ENCODE peak calls at places on chromosome 3, in seven cellular contexts. Z is HCT116, O is HL-60, M is breast epithelium, H is stomach, Q is transverse colon, B is Panc1. L is an unnamed sample.

GRCh38 chr3:50616003-50616769 is 765 bp upstream of the MAPKAPK3 start:
- DNase-seq in O (peak; percentile 82), Z (peak; percentile 82), Q (peak; percentile 92), B (peak; percentile 84), H (peak; percentile 90), M (peak; percentile 84), L (peak; percentile 74)

GRCh38 chr3:129890125-129890524 is 3.4 kb downstream of the TMCC1 start:
- DNase-seq in B (no peak), Q (no peak), H (no peak), Z (no peak), M (no peak), O (peak; percentile 17), L (no peak)

GRCh38 chr3:197038604-197039003 is 9.0 kb upstream of the MELTF start:
- DNase-seq in M (no peak), Z (no peak), H (no peak), B (no peak), Q (no peak), O (no peak), L (no peak)

GRCh38 chr3:43345246-43345645 is 58.9 kb downstream of the SNRK start:
- DNase-seq in Z (no peak), M (no peak), O (no peak), H (no peak), Q (no peak), B (no peak), L (no peak)

GRCh38 chr3:195070321-195070720 is 200.6 kb downstream of the XXYLT1 start:
- DNase-seq in M (no peak), B (no peak), Q (peak; percentile 7), Z (no peak), O (no peak), H (no peak), L (no peak)

GRCh38 chr3:150094150-150094932 is 123.6 kb upstream of the PFN2 start:
- DNase-seq in H (no peak), Z (peak; percentile 18), Q (no peak), B (no peak), O (no peak), M (no peak), L (no peak)

GRCh38 chr3:186831795-186832194 is 10.7 kb upstream of the ADIPOQ start:
- DNase-seq in H (no peak), Q (no peak), M (no peak), B (no peak), O (no peak), Z (no peak), L (no peak)

GRCh38 chr3:194556086-194557056 is 69.6 kb upstream of the ATP13A3 start:
- DNase-seq in Q (peak; percentile 17), H (no peak), O (peak; percentile 38), B (no peak), M (no peak), Z (no peak), L (no peak)

GRCh38 chr3:30286007-30286669 is 320.3 kb upstream of the TGFBR2 start:
- DNase-seq in O (no peak), H (peak; percentile 77), Q (peak; percentile 51), Z (peak; percentile 68), M (no peak), B (peak; percentile 69), L (no peak)

GRCh38 chr3:139123377-139124095 is 78.8 kb upstream of the PRR23C start:
- DNase-seq in Z (no peak), O (no peak), Q (no peak), M (no peak), H (no peak), B (no peak), L (no peak)

GRCh38 chr3:112579697-112580096 is 17.9 kb downstream of the SLC35A5 start:
- DNase-seq in Q (no peak), M (no peak), Z (no peak), H (no peak), O (no peak), B (no peak), L (no peak)

GRCh38 chr3:54891540-54891897 is 36.3 kb downstream of the LRTM1 start:
- DNase-seq in M (peak; percentile 58), O (no peak), Z (no peak), B (peak; percentile 32), Q (peak; percentile 81), H (peak; percentile 64), L (no peak)

GRCh38 chr3:13748500-13748899 is 131.4 kb downstream of the WNT7A start:
- DNase-seq in H (no peak), Z (no peak), M (no peak), Q (no peak), B (no peak), O (no peak), L (no peak)

GRCh38 chr3:44989636-44990373 is 13.8 kb downstream of the EXOSC7 start:
- DNase-seq in H (peak; percentile 46), B (no peak), Q (no peak), O (no peak), M (no peak), Z (no peak), L (no peak)

GRCh38 chr3:24494616-24495333 is at the start of gene THRB:
- DNase-seq in H (peak; percentile 74), M (peak; percentile 76), Z (peak; percentile 27), B (no peak), Q (peak; percentile 77), O (no peak), L (peak; percentile 37)

GRCh38 chr3:168134931-168135330 is 39.2 kb upstream of the GOLIM4 start:
- DNase-seq in O (no peak), H (no peak), B (no peak), Z (no peak), Q (no peak), M (no peak), L (no peak)

GRCh38 chr3:65948833-65949573 is 89.7 kb downstream of the MAGI1 start:
- DNase-seq in B (no peak), H (no peak), M (no peak), Z (no peak), O (no peak), Q (no peak), L (no peak)

GRCh38 chr3:67875858-67876257 is 221.4 kb upstream of the SUCLG2 start:
- DNase-seq in Q (no peak), B (no peak), O (no peak), M (no peak), Z (no peak), H (no peak), L (no peak)

GRCh38 chr3:134087046-134087974 is 57.6 kb upstream of the SLCO2A1 start:
- DNase-seq in M (no peak), H (no peak), Q (no peak), O (no peak), B (no peak), Z (no peak), L (no peak)

GRCh38 chr3:12679468-12679867 is 15.6 kb upstream of the RAF1 start:
- DNase-seq in B (peak; percentile 63), O (no peak), Q (no peak), M (no peak), H (no peak), Z (no peak), L (no peak)

GRCh38 chr3:40057077-40057476 is 247.7 kb downstream of the MYRIP start:
- DNase-seq in M (no peak), H (no peak), B (no peak), O (no peak), Q (no peak), Z (no peak), L (no peak)

GRCh38 chr3:185711255-185711870 is 113.5 kb downstream of the IGF2BP2 start:
- DNase-seq in H (no peak), M (no peak), Q (no peak), Z (no peak), B (no peak), O (no peak), L (no peak)

GRCh38 chr3:125160911-125161371 is 51.6 kb downstream of the SLC12A8 start:
- DNase-seq in Q (no peak), O (no peak), Z (no peak), B (no peak), H (no peak), M (no peak), L (no peak)

GRCh38 chr3:100957407-100958100 is 35.7 kb downstream of the ABI3BP start:
- DNase-seq in O (no peak), Q (no peak), H (no peak), Z (no peak), B (no peak), M (no peak), L (no peak)

GRCh38 chr3:169945313-169945712 is 21.3 kb upstream of the SEC62 start:
- DNase-seq in M (no peak), Q (peak; percentile 44), H (peak; percentile 39), B (no peak), O (peak; percentile 84), Z (no peak), L (no peak)

GRCh38 chr3:157436583-157437300 is at the start of gene PTX3:
- DNase-seq in M (no peak), B (no peak), H (no peak), Q (no peak), Z (no peak), O (peak; percentile 84), L (no peak)
- TF ChIP-seq POLR2AphosphoS5 in M (peak; percentile 34), B (no peak), H (peak; percentile 45), Q (no peak), Z (no peak), O (peak; percentile 78), L (no peak)

GRCh38 chr3:141949394-141949793 is 73.0 kb downstream of the ATP1B3 start:
- DNase-seq in B (no peak), Q (no peak), O (no peak), Z (no peak), H (no peak), M (no peak), L (no peak)
- TF ChIP-seq POLR2AphosphoS5 in B (no peak), Q (no peak), O (peak; percentile 86), Z (no peak), H (no peak), M (no peak), L (no peak)

GRCh38 chr3:119557874-119558264 is 1.5 kb downstream of the CD80 start:
- DNase-seq in B (no peak), Q (no peak), H (no peak), O (no peak), Z (no peak), M (no peak), L (no peak)

GRCh38 chr3:119558528-119559339 is 680 bp downstream of the CD80 start:
- DNase-seq in B (no peak), Z (no peak), O (no peak), H (no peak), M (no peak), Q (no peak), L (no peak)

GRCh38 chr3:119557192-119557873 is 2.1 kb downstream of the CD80 start:
- DNase-seq in O (no peak), B (no peak), Q (no peak), M (no peak), H (no peak), Z (no peak), L (no peak)

GRCh38 chr3:119555929-119556328 is 3.5 kb downstream of the CD80 start:
- DNase-seq in M (no peak), Z (no peak), O (no peak), B (no peak), H (no peak), Q (no peak), L (no peak)

GRCh38 chr3:119555309-119555735 is 4.1 kb downstream of the CD80 start:
- DNase-seq in B (no peak), O (no peak), Q (no peak), M (no peak), Z (no peak), H (no peak), L (no peak)
- TF ChIP-seq POLR2AphosphoS5 in B (no peak), O (no peak), Q (no peak), M (no peak), Z (no peak), H (no peak), L (peak; percentile 17)

DNA sequence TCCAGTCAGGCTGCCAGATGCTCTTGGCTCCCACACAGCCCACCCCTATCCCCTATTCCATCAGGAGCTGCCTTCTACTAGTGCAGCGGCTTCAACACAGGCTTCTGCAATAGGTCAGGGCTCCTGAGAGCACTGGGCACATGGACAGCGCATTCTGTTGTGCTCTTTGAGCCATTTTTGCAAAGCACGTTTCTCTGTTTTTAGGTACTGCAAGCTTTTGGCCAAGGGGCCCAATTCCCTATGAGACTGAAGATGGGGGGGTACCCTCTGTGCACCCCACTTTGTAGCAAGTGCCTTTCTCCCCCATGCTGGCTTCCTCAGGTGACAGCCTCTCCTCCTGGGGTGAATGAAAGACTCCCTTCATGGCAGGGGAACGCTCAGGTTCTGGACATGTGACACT is 31.2 kb downstream of the CHDH start:
- DNase-seq in M (no peak), Z (no peak), B (no peak), H (no peak), Q (no peak), O (no peak), L (no peak)
- TF ChIP-seq POLR2AphosphoS5 in M (no peak), Z (no peak), B (no peak), H (no peak), Q (no peak), O (no peak), L (no peak)

L was measured in GM12891.